ENCODE peak calls at places on chromosome 4, in six cellular contexts. M, F, G, R, Q and T are unnamed samples.
A peak's percentile ranks its signal among the peaks of the same experiment; 100 is the strongest.

GRCh38 chr4:101155859-101156430 is 191.4 kb downstream of the PPP3CA start:
- DNase-seq in Q (no peak), R (no peak), G (no peak), M (no peak), F (no peak), T (no peak)

GRCh38 chr4:107736924-107737448 is 17.0 kb upstream of the PAPSS1 start:
- DNase-seq in F (no peak), G (peak; percentile 70), Q (peak; percentile 89), R (peak; percentile 72), M (no peak), T (peak; percentile 30)

GRCh38 chr4:181488926-181489325 is 754.3 kb upstream of the TENM3 start:
- DNase-seq in R (no peak), G (no peak), Q (no peak), M (no peak), F (no peak), T (no peak)

GRCh38 chr4:16226816-16227461 is 668 bp upstream of the TAPT1 start:
- DNase-seq in F (no peak), G (peak; percentile 61), R (peak; percentile 33), Q (peak; percentile 87), M (no peak), T (no peak)

GRCh38 chr4:184163813-184164212 is 53.9 kb downstream of the ENPP6 start:
- DNase-seq in Q (peak; percentile 92), G (peak; percentile 76), F (no peak), M (no peak), R (peak; percentile 34), T (peak; percentile 36)

GRCh38 chr4:131499139-131499873 is 1649.8 kb upstream of the PCDH10 start:
- DNase-seq in R (peak; percentile 95), M (no peak), Q (no peak), F (no peak), G (no peak), T (peak; percentile 62)

GRCh38 chr4:184099541-184099966 is 118.1 kb downstream of the ENPP6 start:
- DNase-seq in G (no peak), M (no peak), F (no peak), R (no peak), Q (no peak), T (no peak)

GRCh38 chr4:2320746-2321145 is 58.8 kb upstream of the MXD4 start:
- DNase-seq in G (no peak), F (no peak), Q (no peak), M (no peak), R (no peak), T (no peak)

GRCh38 chr4:163251204-163251603 is 81.2 kb downstream of the NPY1R start:
- DNase-seq in Q (peak; percentile 56), R (peak; percentile 4), M (no peak), G (peak; percentile 7), F (no peak), T (peak; percentile 12)

GRCh38 chr4:105620640-105621323 is 68.4 kb downstream of the ARHGEF38 start:
- DNase-seq in R (peak; percentile 70), M (no peak), Q (no peak), G (no peak), F (no peak), T (peak; percentile 88)

GRCh38 chr4:7052923-7053715 is 9.9 kb downstream of the TADA2B start:
- DNase-seq in G (no peak), Q (no peak), R (no peak), M (no peak), F (no peak), T (no peak)

GRCh38 chr4:52833941-52834525 is 28.1 kb upstream of the RASL11B start:
- DNase-seq in G (no peak), F (no peak), M (no peak), R (peak; percentile 27), Q (peak; percentile 62), T (peak; percentile 90)

GRCh38 chr4:90238141-90238540 is 110.9 kb downstream of the CCSER1 start:
- DNase-seq in Q (no peak), M (no peak), F (no peak), R (no peak), G (no peak), T (no peak)

GRCh38 chr4:74364649-74365491 is at the start of gene EREG:
- DNase-seq in Q (peak; percentile 91), M (no peak), R (peak; percentile 75), G (peak; percentile 73), F (peak; percentile 31), T (peak; percentile 67)
- H3K4me3 ChIP-seq in Q (peak within 1 kb of the TSS; percentile 76), M (peak within 1 kb of the TSS; percentile 79), R (peak within 1 kb of the TSS; percentile 67), G (peak within 1 kb of the TSS; percentile 64), F (peak within 1 kb of the TSS; percentile 44), T (peak within 1 kb of the TSS; percentile 90)

DNA sequence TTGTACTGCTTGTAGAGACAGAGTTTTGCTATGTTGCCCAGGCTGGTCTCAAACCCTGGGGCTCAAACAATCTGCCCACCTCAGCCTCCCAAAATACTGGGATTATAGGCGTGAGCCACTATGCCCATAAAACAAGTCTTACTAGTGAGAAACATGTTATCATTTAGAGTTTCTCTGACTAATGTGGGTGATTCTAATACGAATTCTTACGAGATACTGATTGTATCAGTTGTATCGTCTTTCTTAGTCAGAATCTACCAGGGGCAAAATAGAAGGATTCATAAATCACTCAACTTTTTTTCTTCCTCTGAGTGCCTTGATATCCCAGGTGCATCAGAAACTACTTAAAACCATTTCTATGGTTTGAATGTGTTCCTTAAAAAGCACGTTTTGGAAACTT is 14.4 kb upstream of the NMU start:
- DNase-seq in G (no peak), M (no peak), Q (no peak), F (no peak), R (no peak), T (no peak)
- TF ChIP-seq CTCF in G (no peak), M (no peak), Q (no peak), F (no peak), R (no peak), T (no peak)

GRCh38 chr4:38279077-38279476 is 318.9 kb downstream of the PTTG2 start:
- DNase-seq in Q (no peak), F (no peak), R (no peak), M (no peak), G (peak; percentile 9), T (no peak)
- H3K4me3 ChIP-seq in Q (no peak overlapping the region), F (no peak overlapping the region), R (no peak overlapping the region), M (no peak overlapping the region), G (no peak overlapping the region), T (no peak overlapping the region)

GRCh38 chr4:23680616-23681518 is 209.0 kb downstream of the PPARGC1A start:
- DNase-seq in M (no peak), Q (no peak), G (no peak), F (no peak), R (peak; percentile 1), T (no peak)
- TF ChIP-seq CTCF in M (no peak), Q (no peak), G (no peak), F (no peak), R (no peak), T (no peak)

GRCh38 chr4:143186634-143187033 is 1.9 kb downstream of the USP38 start:
- DNase-seq in M (no peak), Q (no peak), F (no peak), G (no peak), R (peak; percentile 21), T (peak; percentile 25)

GRCh38 chr4:143184503-143185252 is at the start of gene USP38:
- DNase-seq in Q (peak; percentile 96), F (peak; percentile 76), G (peak; percentile 93), M (peak; percentile 84), R (peak; percentile 92), T (peak; percentile 88)

GRCh38 chr4:143186202-143186601 is 1.5 kb downstream of the USP38 start:
- DNase-seq in F (no peak), M (no peak), Q (no peak), R (peak; percentile 17), G (no peak), T (peak; percentile 77)

GRCh38 chr4:143185253-143186107 is 763 bp downstream of the USP38 start:
- DNase-seq in F (no peak), M (no peak), R (peak; percentile 31), Q (peak; percentile 81), G (peak; percentile 55), T (peak; percentile 31)

GRCh38 chr4:143188325-143189088 is 3.8 kb downstream of the USP38 start:
- DNase-seq in R (peak; percentile 12), Q (no peak), M (no peak), G (no peak), F (no peak), T (peak; percentile 40)
- H3K4me3 ChIP-seq in R (peak overlapping the region; percentile 84), Q (peak overlapping the region; percentile 95), M (peak overlapping the region; percentile 92), G (no peak overlapping the region), F (peak overlapping the region; percentile 31), T (no peak overlapping the region)

GRCh38 chr4:42348247-42348646 is 49.0 kb upstream of the SHISA3 start:
- DNase-seq in F (no peak), R (no peak), M (no peak), G (no peak), Q (no peak), T (no peak)

GRCh38 chr4:42345962-42346544 is 51.2 kb upstream of the SHISA3 start:
- DNase-seq in R (no peak), Q (no peak), F (no peak), M (no peak), G (no peak), T (no peak)

GRCh38 chr4:42347076-42347475 is 50.2 kb upstream of the SHISA3 start:
- DNase-seq in Q (no peak), R (no peak), G (no peak), F (no peak), M (no peak), T (no peak)

GRCh38 chr4:42350611-42351182 is 46.6 kb upstream of the SHISA3 start:
- DNase-seq in R (no peak), Q (no peak), F (no peak), G (no peak), M (no peak), T (no peak)

GRCh38 chr4:42348692-42349091 is 48.6 kb upstream of the SHISA3 start:
- DNase-seq in F (no peak), G (no peak), R (no peak), M (no peak), Q (no peak), T (no peak)
- TF ChIP-seq CTCF in F (no peak), G (no peak), R (no peak), M (no peak), Q (no peak), T (no peak)